ENCODE peak calls at places on chromosomes 16 and 17, in five cellular contexts. One of them, this sample, is unnamed. For H3K4me1, the result is how much of the 10 kb centered on the place peaks cover.

GRCh38 chr17:40018211-40019121 is 3.2 kb downstream of the CSF3 start:
- DNase-seq in H1: peak
- DNase-seq in HepG2: no peak
- DNase-seq in GM12878: no peak
- DNase-seq in K562: no peak
- DNase-seq in this sample: no peak

GRCh38 chr16:49493836-49494235 is 120.2 kb downstream of the C16orf78 start:
- DNase-seq in H1: no peak
- DNase-seq in GM12878: no peak
- DNase-seq in K562: no peak
- DNase-seq in HepG2: no peak
- DNase-seq in this sample: no peak

GRCh38 chr16:80997139-80997798 is 9.4 kb downstream of the CMC2 start:
- DNase-seq in GM12878: peak
- DNase-seq in K562: no peak
- DNase-seq in HepG2: peak
- DNase-seq in H1: no peak
- DNase-seq in this sample: no peak

GRCh38 chr17:32356378-32356743 is 6.4 kb downstream of the ZNF207 start:
- DNase-seq in K562: no peak
- DNase-seq in H1: no peak
- DNase-seq in HepG2: no peak
- DNase-seq in GM12878: no peak
- DNase-seq in this sample: no peak

GRCh38 chr17:67855504-67856324 is 30.4 kb downstream of the BPTF start:
- DNase-seq in HepG2: no peak
- DNase-seq in GM12878: no peak
- DNase-seq in K562: no peak
- DNase-seq in H1: no peak
- DNase-seq in this sample: no peak

GRCh38 chr17:12118617-12119016 is 97.9 kb downstream of the MAP2K4 start:
- DNase-seq in GM12878: no peak
- DNase-seq in H1: no peak
- DNase-seq in K562: no peak
- DNase-seq in HepG2: no peak
- DNase-seq in this sample: no peak

GRCh38 chr17:79294459-79295071 is 219.9 kb downstream of the ENGASE start:
- DNase-seq in HepG2: peak
- DNase-seq in H1: peak
- DNase-seq in K562: peak
- DNase-seq in GM12878: no peak
- DNase-seq in this sample: no peak

GRCh38 chr16:31148281-31148728 is 1.6 kb downstream of the PRSS36 start:
- DNase-seq in HepG2: no peak
- DNase-seq in K562: peak
- DNase-seq in H1: peak
- DNase-seq in GM12878: no peak
- DNase-seq in this sample: peak

GRCh38 chr16:87705780-87706277 is 60.0 kb downstream of the KLHDC4 start:
- DNase-seq in HepG2: peak
- DNase-seq in K562: no peak
- DNase-seq in GM12878: no peak
- DNase-seq in H1: no peak
- DNase-seq in this sample: no peak

GRCh38 chr16:89304941-89305705 is 87.6 kb downstream of the ZNF778 start:
- DNase-seq in GM12878: no peak
- DNase-seq in H1: no peak
- DNase-seq in K562: no peak
- DNase-seq in HepG2: no peak
- DNase-seq in this sample: no peak
- H3K4me1 ChIP-seq in GM12878: under half
- H3K4me1 ChIP-seq in H1: under half
- H3K4me1 ChIP-seq in K562: under half
- H3K4me1 ChIP-seq in HepG2: under half
- H3K4me1 ChIP-seq in this sample: under half

DNA sequence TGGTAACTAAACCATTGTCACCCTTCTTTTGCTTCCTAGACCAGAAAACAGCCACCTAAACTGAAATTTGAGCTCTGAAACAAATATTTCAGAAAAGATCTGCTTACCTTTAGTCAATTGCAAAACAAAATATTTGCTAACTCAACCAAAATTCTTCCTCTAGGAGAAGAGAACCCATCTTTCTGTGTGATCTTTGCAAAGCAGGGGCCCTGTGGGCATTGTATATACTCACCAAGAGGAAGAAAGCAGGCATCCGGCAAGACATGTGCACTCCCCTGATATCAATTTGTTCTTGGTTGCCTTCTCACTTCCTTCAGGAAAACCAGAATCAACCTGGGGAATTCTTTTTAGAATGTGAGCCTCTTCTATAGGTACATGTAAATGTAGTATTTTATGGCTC is 1.1 kb downstream of the SLFN14 start:
- DNase-seq in GM12878: no peak
- DNase-seq in H1: no peak
- DNase-seq in K562: no peak
- DNase-seq in HepG2: no peak
- DNase-seq in this sample: no peak
- TF ChIP-seq JUND in GM12878: no peak
- TF ChIP-seq JUND in H1: no peak
- TF ChIP-seq JUND in K562: no peak
- TF ChIP-seq JUND in HepG2: no peak
- TF ChIP-seq JUND in this sample: no peak

GRCh38 chr16:88925540-88925887 is 51.5 kb downstream of the CBFA2T3 start:
- DNase-seq in GM12878: no peak
- DNase-seq in K562: no peak
- DNase-seq in HepG2: no peak
- DNase-seq in H1: no peak
- DNase-seq in this sample: no peak

GRCh38 chr16:88926374-88926990 is 50.5 kb downstream of the CBFA2T3 start:
- DNase-seq in K562: no peak
- DNase-seq in GM12878: no peak
- DNase-seq in H1: no peak
- DNase-seq in HepG2: peak
- DNase-seq in this sample: peak

GRCh38 chr16:88923926-88924833 is 52.8 kb downstream of the CBFA2T3 start:
- DNase-seq in K562: no peak
- DNase-seq in HepG2: peak
- DNase-seq in H1: no peak
- DNase-seq in GM12878: no peak
- DNase-seq in this sample: no peak

GRCh38 chr16:88923450-88923849 is 53.6 kb downstream of the CBFA2T3 start:
- DNase-seq in K562: no peak
- DNase-seq in H1: no peak
- DNase-seq in GM12878: no peak
- DNase-seq in HepG2: no peak
- DNase-seq in this sample: no peak

DNA sequence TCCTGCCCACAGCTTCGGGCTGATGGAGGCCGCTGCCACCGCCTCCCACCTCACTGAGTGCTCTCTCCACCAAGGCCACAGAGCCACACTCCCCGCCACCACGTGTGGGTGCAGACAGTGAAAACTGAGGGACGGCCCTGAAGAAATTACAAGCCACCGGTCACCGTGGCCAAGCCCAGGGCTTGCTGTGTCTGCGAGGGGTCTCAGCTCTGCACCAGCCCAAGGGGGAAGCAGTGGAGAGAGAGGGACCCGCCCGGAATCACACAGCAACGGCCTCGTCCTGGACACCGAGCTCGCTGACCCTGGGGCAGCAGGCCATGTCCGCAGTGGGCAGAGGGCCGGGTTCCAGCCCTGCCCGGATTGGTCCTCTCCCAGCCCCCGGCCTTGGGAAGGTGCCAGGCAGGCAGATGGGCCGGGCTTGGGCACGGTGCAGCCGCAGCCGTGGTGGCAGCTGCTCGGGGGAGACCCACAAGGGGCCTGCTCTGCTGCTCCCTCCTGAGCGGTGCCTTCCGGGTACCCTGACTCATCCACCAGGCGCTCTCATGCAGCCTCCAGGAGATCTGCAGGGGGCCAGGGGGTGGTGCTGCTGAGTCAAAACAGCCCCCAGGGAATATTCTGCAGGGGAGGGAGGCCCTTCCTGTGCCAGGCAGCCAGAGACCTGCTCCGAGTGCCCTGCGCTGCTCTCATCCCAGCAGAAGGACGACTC is 52.0 kb downstream of the CBFA2T3 start:
- DNase-seq in GM12878: no peak
- DNase-seq in H1: no peak
- DNase-seq in K562: peak
- DNase-seq in HepG2: peak
- DNase-seq in this sample: peak
- TF ChIP-seq SP1 in GM12878: no peak
- TF ChIP-seq SP1 in H1: no peak
- TF ChIP-seq SP1 in K562: no peak
- TF ChIP-seq SP1 in HepG2: no peak
- TF ChIP-seq SP1 in this sample: no peak

GRCh38 chr17:77458202-77459017 is 317.6 kb downstream of the SEC14L1 start:
- DNase-seq in HepG2: no peak
- DNase-seq in H1: no peak
- DNase-seq in K562: no peak
- DNase-seq in GM12878: no peak
- DNase-seq in this sample: no peak

GRCh38 chr17:77457572-77458201 is 316.9 kb downstream of the SEC14L1 start:
- DNase-seq in H1: no peak
- DNase-seq in K562: no peak
- DNase-seq in GM12878: no peak
- DNase-seq in HepG2: no peak
- DNase-seq in this sample: no peak

GRCh38 chr17:77460514-77461046 is 319.8 kb downstream of the SEC14L1 start:
- DNase-seq in H1: no peak
- DNase-seq in HepG2: no peak
- DNase-seq in GM12878: no peak
- DNase-seq in K562: no peak
- DNase-seq in this sample: no peak

GRCh38 chr17:77456951-77457548 is 316.3 kb downstream of the SEC14L1 start:
- DNase-seq in H1: no peak
- DNase-seq in HepG2: no peak
- DNase-seq in GM12878: no peak
- DNase-seq in K562: no peak
- DNase-seq in this sample: no peak

GRCh38 chr17:77459018-77459755 is 318.4 kb downstream of the SEC14L1 start:
- DNase-seq in K562: no peak
- DNase-seq in H1: no peak
- DNase-seq in GM12878: no peak
- DNase-seq in HepG2: no peak
- DNase-seq in this sample: no peak
- H3K4me1 ChIP-seq in K562: half or more
- H3K4me1 ChIP-seq in H1: under half
- H3K4me1 ChIP-seq in GM12878: half or more
- H3K4me1 ChIP-seq in HepG2: half or more
- H3K4me1 ChIP-seq in this sample: under half

GRCh38 chr16:19137201-19137601 is 23.4 kb downstream of the ITPRIPL2 start:
- DNase-seq in GM12878: no peak
- DNase-seq in HepG2: no peak
- DNase-seq in H1: no peak
- DNase-seq in K562: no peak
- DNase-seq in this sample: no peak
- TF ChIP-seq JUND in GM12878: no peak
- TF ChIP-seq JUND in HepG2: no peak
- TF ChIP-seq JUND in H1: no peak
- TF ChIP-seq JUND in K562: no peak
- TF ChIP-seq JUND in this sample: no peak

GRCh38 chr17:64572682-64573154 is 65.9 kb downstream of the CEP95 start:
- DNase-seq in GM12878: no peak
- DNase-seq in H1: no peak
- DNase-seq in K562: no peak
- DNase-seq in HepG2: peak
- DNase-seq in this sample: no peak
- TF ChIP-seq SP1 in GM12878: no peak
- TF ChIP-seq SP1 in H1: no peak
- TF ChIP-seq SP1 in K562: peak
- TF ChIP-seq SP1 in HepG2: no peak
- TF ChIP-seq SP1 in this sample: no peak

GRCh38 chr16:89442588-89442987 is 47.8 kb downstream of the ANKRD11 start:
- DNase-seq in H1: no peak
- DNase-seq in GM12878: no peak
- DNase-seq in K562: no peak
- DNase-seq in HepG2: no peak
- DNase-seq in this sample: no peak

GRCh38 chr16:89444151-89444723 is 46.1 kb downstream of the ANKRD11 start:
- DNase-seq in H1: no peak
- DNase-seq in K562: no peak
- DNase-seq in HepG2: no peak
- DNase-seq in GM12878: no peak
- DNase-seq in this sample: no peak

GRCh38 chr16:89443727-89444084 is 46.7 kb downstream of the ANKRD11 start:
- DNase-seq in K562: no peak
- DNase-seq in GM12878: no peak
- DNase-seq in HepG2: no peak
- DNase-seq in H1: no peak
- DNase-seq in this sample: no peak

GRCh38 chr16:89445166-89445565 is 45.2 kb downstream of the ANKRD11 start:
- DNase-seq in GM12878: no peak
- DNase-seq in K562: no peak
- DNase-seq in H1: no peak
- DNase-seq in HepG2: no peak
- DNase-seq in this sample: no peak

DNA sequence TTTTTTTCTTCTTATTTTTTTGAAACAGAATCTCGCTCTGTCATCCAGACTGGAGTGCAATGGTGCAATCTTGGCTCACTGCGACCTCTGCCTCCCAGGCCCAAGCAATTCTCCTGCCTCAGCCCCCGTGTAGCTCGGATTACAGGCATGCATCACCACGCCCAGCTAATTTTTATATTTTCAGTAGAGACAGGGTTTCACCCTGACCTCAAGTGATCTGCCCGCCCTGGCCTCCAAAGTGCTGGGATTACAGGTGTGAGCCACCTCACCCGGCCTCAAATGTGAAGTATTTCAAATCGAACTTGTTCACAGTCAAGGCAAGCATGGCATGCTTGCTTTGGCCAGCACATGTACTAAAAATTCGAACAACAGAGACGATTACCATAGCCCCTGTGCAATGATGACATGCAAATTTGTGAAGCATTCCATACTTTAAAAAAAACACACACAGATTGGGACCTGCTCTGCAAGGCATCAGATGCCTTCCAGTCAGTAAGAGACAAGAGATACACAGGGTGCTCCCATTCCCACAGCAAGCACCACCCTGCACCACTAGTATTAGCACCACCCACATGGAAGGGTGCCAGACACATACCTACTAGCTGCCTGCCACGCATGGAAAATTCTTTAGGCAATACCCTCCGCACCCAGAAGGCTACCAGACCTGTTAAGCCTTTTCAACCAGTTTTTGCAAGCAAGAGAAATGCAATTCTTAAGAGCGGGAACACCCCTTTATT is 47.2 kb downstream of the ANKRD11 start:
- DNase-seq in H1: no peak
- DNase-seq in HepG2: peak
- DNase-seq in GM12878: no peak
- DNase-seq in K562: no peak
- DNase-seq in this sample: peak
- H3K4me1 ChIP-seq in H1: under half
- H3K4me1 ChIP-seq in HepG2: half or more
- H3K4me1 ChIP-seq in GM12878: under half
- H3K4me1 ChIP-seq in K562: half or more
- H3K4me1 ChIP-seq in this sample: under half